ENCODE peak calls at places on chromosome 2, in eight cellular contexts. D, M, X, A, S, Y, L and K are unnamed samples.

GRCh38 chr2:61575447-61575859 is 37.3 kb upstream of the XPO1 start:
- DNase-seq in D (peak; percentile 23), M (no peak), X (peak; percentile 20), A (no peak), S (no peak), Y (no peak), L (no peak), K (no peak)

GRCh38 chr2:20602803-20603202 is 48.1 kb downstream of the HS1BP3 start:
- DNase-seq in D (no peak), M (no peak), X (no peak), A (no peak), S (no peak), Y (no peak), L (no peak), K (no peak)

GRCh38 chr2:27704342-27704876 is 40.7 kb downstream of the SLC4A1AP start:
- DNase-seq in D (no peak), M (no peak), X (no peak), A (no peak), S (no peak), Y (no peak), L (no peak), K (no peak)

GRCh38 chr2:203022751-203023150 is 8.1 kb downstream of the NBEAL1 start:
- DNase-seq in D (no peak), M (no peak), X (peak; percentile 20), A (no peak), S (no peak), Y (no peak), L (no peak), K (peak; percentile 29)

GRCh38 chr2:47043142-47043890 is 111.8 kb downstream of the STPG4 start:
- DNase-seq in D (no peak), M (peak; percentile 69), X (peak; percentile 95), A (peak; percentile 22), S (peak; percentile 70), Y (peak; percentile 86), L (no peak), K (peak; percentile 90)

GRCh38 chr2:34738691-34739090 is 1139.6 kb upstream of the FAM98A start:
- DNase-seq in D (no peak), M (no peak), X (no peak), A (peak; percentile 53), S (no peak), Y (no peak), L (no peak), K (no peak)

GRCh38 chr2:145916799-145917198 is 1396.9 kb upstream of the ZEB2 start:
- DNase-seq in D (no peak), M (no peak), X (no peak), A (no peak), S (no peak), Y (no peak), L (no peak), K (no peak)

GRCh38 chr2:69499242-69499641 is 62.0 kb upstream of the NFU1 start:
- DNase-seq in D (no peak), M (no peak), X (no peak), A (no peak), S (no peak), Y (no peak), L (no peak), K (no peak)

GRCh38 chr2:163737169-163737439 is 1.3 kb upstream of the FIGN start:
- DNase-seq in D (no peak), M (no peak), X (no peak), A (no peak), S (no peak), Y (no peak), L (no peak), K (no peak)

GRCh38 chr2:163735692-163736432 is at the start of gene FIGN:
- DNase-seq in D (no peak), M (peak; percentile 78), X (peak; percentile 89), A (peak; percentile 80), S (peak; percentile 87), Y (peak; percentile 85), L (peak; percentile 83), K (peak; percentile 96)

GRCh38 chr2:163737563-163737962 is 1.8 kb upstream of the FIGN start:
- DNase-seq in D (no peak), M (no peak), X (no peak), A (no peak), S (no peak), Y (no peak), L (no peak), K (no peak)

GRCh38 chr2:163734911-163735691 is 707 bp downstream of the FIGN start:
- DNase-seq in D (no peak), M (no peak), X (peak; percentile 41), A (no peak), S (no peak), Y (no peak), L (no peak), K (peak; percentile 57)

GRCh38 chr2:163736433-163737168 is 793 bp upstream of the FIGN start:
- DNase-seq in D (no peak), M (peak; percentile 83), X (peak; percentile 50), A (peak; percentile 80), S (peak; percentile 59), Y (no peak), L (peak; percentile 79), K (peak; percentile 33)
- TF ChIP-seq CTCF in D (no peak), M (no peak), X (no peak), A (no peak), S (peak; percentile 23), Y (peak; percentile 48), L (peak; percentile 57), K (peak; percentile 44)

GRCh38 chr2:100733344-100734187 is 86.4 kb upstream of the NPAS2 start:
- DNase-seq in D (no peak), M (peak; percentile 52), X (peak; percentile 67), A (peak; percentile 16), S (peak; percentile 76), Y (no peak), L (no peak), K (peak; percentile 91)

GRCh38 chr2:100726866-100727265 is 93.1 kb upstream of the NPAS2 start:
- DNase-seq in D (no peak), M (no peak), X (no peak), A (no peak), S (no peak), Y (no peak), L (no peak), K (no peak)

GRCh38 chr2:100736121-100736915 is 83.6 kb upstream of the NPAS2 start:
- DNase-seq in D (no peak), M (no peak), X (no peak), A (no peak), S (no peak), Y (no peak), L (no peak), K (no peak)

GRCh38 chr2:100731535-100731981 is 88.4 kb upstream of the NPAS2 start:
- DNase-seq in D (no peak), M (no peak), X (peak; percentile 71), A (no peak), S (no peak), Y (no peak), L (no peak), K (peak; percentile 83)

DNA sequence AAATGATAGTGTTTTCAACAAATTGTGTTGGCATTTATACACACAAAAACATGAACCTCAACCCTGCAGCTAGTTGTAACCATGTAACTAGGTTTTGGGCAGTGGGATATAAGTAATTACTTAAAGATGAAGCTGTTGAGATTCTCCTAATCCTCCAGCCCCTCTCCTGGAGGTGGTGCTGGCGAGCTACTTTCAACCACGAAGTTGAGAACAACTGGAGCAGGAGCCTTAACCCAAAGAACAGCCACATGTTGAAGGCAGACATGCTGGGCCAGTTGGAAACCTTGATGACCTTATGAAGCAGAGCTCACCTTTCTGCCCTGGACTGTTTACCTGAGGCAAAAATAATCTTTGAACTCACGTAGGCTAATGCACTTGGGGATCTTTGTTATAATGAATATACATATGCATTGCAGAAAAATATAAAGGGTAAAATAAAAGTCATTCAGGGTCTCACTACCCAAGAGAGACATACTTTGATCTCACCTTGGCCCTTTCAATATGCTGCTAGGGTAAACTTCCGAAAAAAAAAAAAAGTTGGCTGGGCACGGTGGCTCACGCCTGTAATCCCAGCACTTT is 89.6 kb upstream of the NPAS2 start:
- DNase-seq in D (peak; percentile 41), M (peak; percentile 55), X (peak; percentile 68), A (peak; percentile 72), S (peak; percentile 69), Y (peak; percentile 64), L (no peak), K (peak; percentile 85)
- TF ChIP-seq CTCF in D (peak; percentile 42), M (no peak), X (peak; percentile 91), A (peak; percentile 34), S (peak; percentile 28), Y (peak; percentile 82), L (peak; percentile 68), K (peak; percentile 84)

GRCh38 chr2:147325955-147326354 is 518.9 kb upstream of the ACVR2A start:
- DNase-seq in D (no peak), M (no peak), X (no peak), A (no peak), S (no peak), Y (no peak), L (no peak), K (peak; percentile 2)

GRCh38 chr2:147330925-147331324 is 513.9 kb upstream of the ACVR2A start:
- DNase-seq in D (no peak), M (no peak), X (no peak), A (no peak), S (no peak), Y (no peak), L (no peak), K (no peak)

GRCh38 chr2:147327636-147328035 is 517.2 kb upstream of the ACVR2A start:
- DNase-seq in D (peak; percentile 46), M (no peak), X (no peak), A (no peak), S (no peak), Y (no peak), L (no peak), K (peak; percentile 14)

DNA sequence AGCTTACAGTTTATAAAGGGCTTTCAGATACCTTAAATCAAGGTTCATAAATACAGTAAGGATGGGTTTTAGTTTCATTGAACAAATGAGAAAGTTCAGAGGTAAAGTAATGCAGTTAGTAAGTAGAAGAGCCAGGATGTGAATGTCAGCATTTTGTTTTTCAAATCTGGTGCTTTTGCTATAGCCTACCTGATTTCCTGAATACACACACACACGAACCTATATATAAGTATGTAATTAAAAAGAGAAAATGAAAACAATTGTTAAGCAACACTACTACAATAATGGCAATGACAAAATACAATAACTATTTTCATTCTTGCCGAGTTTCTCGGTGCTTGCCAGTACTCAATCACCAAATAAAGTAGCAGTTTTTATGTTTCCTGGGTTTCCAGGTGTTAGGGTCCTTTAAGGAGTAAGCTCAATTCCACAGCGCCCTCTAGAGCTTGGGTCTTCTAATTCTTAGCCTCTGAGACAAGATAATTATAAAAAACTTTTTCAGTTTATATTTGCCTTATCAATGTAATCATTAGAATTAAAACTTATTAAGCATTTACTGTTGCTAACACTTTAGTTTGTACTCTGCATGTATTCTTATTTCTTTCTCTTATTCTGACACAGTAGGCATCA is 512.9 kb upstream of the ACVR2A start:
- DNase-seq in D (peak; percentile 79), M (no peak), X (peak; percentile 26), A (peak; percentile 45), S (no peak), Y (peak; percentile 13), L (no peak), K (peak; percentile 59)
- TF ChIP-seq CTCF in D (peak; percentile 58), M (peak; percentile 51), X (peak; percentile 63), A (peak; percentile 58), S (no peak), Y (peak; percentile 56), L (peak; percentile 67), K (peak; percentile 44)

GRCh38 chr2:184067502-184067901 is 530.8 kb upstream of the ZNF804A start:
- DNase-seq in D (no peak), M (no peak), X (no peak), A (no peak), S (no peak), Y (no peak), L (no peak), K (no peak)

DNA sequence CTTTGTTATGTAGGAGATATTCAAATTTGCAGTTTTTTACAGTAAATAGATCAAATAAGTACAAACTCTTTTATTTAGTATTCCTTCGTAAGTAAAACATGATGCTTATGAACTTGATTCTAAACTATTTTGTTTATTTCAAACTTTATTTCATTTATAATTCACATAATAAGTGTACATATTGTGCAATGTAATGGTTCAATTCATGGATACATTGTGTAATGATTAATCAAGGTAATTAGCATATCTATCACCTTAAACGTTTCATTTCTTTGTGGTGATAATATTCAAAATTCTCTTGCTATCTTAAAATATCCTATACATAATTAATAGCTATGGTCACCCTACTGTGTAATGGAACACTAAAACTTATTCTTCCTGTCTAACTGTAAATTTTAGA is 525.9 kb upstream of the ZNF804A start:
- DNase-seq in D (no peak), M (no peak), X (no peak), A (no peak), S (no peak), Y (no peak), L (no peak), K (no peak)
- TF ChIP-seq CTCF in D (no peak), M (no peak), X (no peak), A (no peak), S (no peak), Y (no peak), L (no peak), K (no peak)